ENCODE peak calls at places on chromosomes 3 and 15, in seven cellular contexts. F, K, A, O, W, R and S are unnamed samples.

GRCh38 chr3:23763040-23763477 is 42.7 kb upstream of the UBE2E1 start:
- DNase-seq in F (no peak), K (no peak), A (no peak), O (no peak), W (peak; percentile 30), R (no peak), S (no peak)

GRCh38 chr15:79185199-79185598 is 94.6 kb upstream of the RASGRF1 start:
- DNase-seq in F (no peak), K (no peak), A (peak; percentile 33), O (no peak), W (no peak), R (no peak), S (no peak)

GRCh38 chr15:84766461-84767005 is 18.1 kb downstream of the ZNF592 start:
- DNase-seq in F (no peak), K (no peak), A (no peak), O (no peak), W (no peak), R (no peak), S (no peak)

GRCh38 chr3:161265916-161266571 is 44.9 kb downstream of the NMD3 start:
- DNase-seq in F (no peak), K (no peak), A (no peak), O (no peak), W (peak; percentile 17), R (no peak), S (no peak)

GRCh38 chr15:77060560-77060959 is 10.3 kb downstream of the TSPAN3 start:
- DNase-seq in F (no peak), K (no peak), A (peak; percentile 21), O (no peak), W (peak; percentile 64), R (no peak), S (no peak)

GRCh38 chr3:194306109-194306686 is 44.9 kb downstream of the CPN2 start:
- DNase-seq in F (no peak), K (no peak), A (peak; percentile 99), O (no peak), W (no peak), R (peak; percentile 75), S (peak; percentile 71)

GRCh38 chr3:130773371-130773770 is 26.7 kb upstream of the PIK3R4 start:
- DNase-seq in F (no peak), K (no peak), A (no peak), O (no peak), W (no peak), R (no peak), S (no peak)

GRCh38 chr3:23324745-23325144 is 121.6 kb downstream of the UBE2E2 start:
- DNase-seq in F (no peak), K (no peak), A (peak; percentile 56), O (no peak), W (peak; percentile 65), R (no peak), S (peak; percentile 15)

GRCh38 chr3:117743962-117744361 is 1034.4 kb downstream of the TUSC7 start:
- DNase-seq in F (no peak), K (no peak), A (no peak), O (no peak), W (no peak), R (no peak), S (no peak)

GRCh38 chr3:192706272-192706671 is 21.1 kb downstream of the FGF12 start:
- DNase-seq in F (no peak), K (no peak), A (no peak), O (no peak), W (no peak), R (peak; percentile 48), S (no peak)

GRCh38 chr3:10437272-10437994 is 68.0 kb downstream of the ATP2B2 start:
- DNase-seq in F (no peak), K (no peak), A (no peak), O (no peak), W (peak; percentile 85), R (no peak), S (peak; percentile 38)

GRCh38 chr3:181756645-181757044 is 44.9 kb downstream of the SOX2 start:
- DNase-seq in F (no peak), K (no peak), A (no peak), O (no peak), W (no peak), R (no peak), S (no peak)

GRCh38 chr3:174533286-174533685 is 325.8 kb upstream of the NAALADL2 start:
- DNase-seq in F (no peak), K (no peak), A (no peak), O (no peak), W (peak; percentile 76), R (no peak), S (no peak)

GRCh38 chr3:56590814-56591213 is 33.8 kb downstream of the CCDC66 start:
- DNase-seq in F (no peak), K (no peak), A (no peak), O (no peak), W (peak; percentile 12), R (no peak), S (no peak)

GRCh38 chr15:89679221-89679620 is at the start of gene PLIN1:
- DNase-seq in F (no peak), K (no peak), A (no peak), O (no peak), W (no peak), R (no peak), S (no peak)

GRCh38 chr3:11363732-11364131 is 91.5 kb downstream of the ATG7 start:
- DNase-seq in F (no peak), K (no peak), A (no peak), O (no peak), W (no peak), R (no peak), S (no peak)

GRCh38 chr3:81758275-81758674 is 3.2 kb downstream of the GBE1 start:
- DNase-seq in F (no peak), K (no peak), A (no peak), O (no peak), W (peak; percentile 77), R (no peak), S (no peak)

GRCh38 chr15:62365795-62366442 is 200.8 kb upstream of the C2CD4B start:
- DNase-seq in F (no peak), K (no peak), A (no peak), O (no peak), W (no peak), R (no peak), S (no peak)

GRCh38 chr15:64050281-64051092 is 4.2 kb upstream of the DAPK2 start:
- DNase-seq in F (no peak), K (no peak), A (no peak), O (no peak), W (no peak), R (peak; percentile 68), S (no peak)

GRCh38 chr15:73751896-73752816 is 995 bp downstream of the INSYN1 start:
- DNase-seq in F (no peak), K (no peak), A (no peak), O (no peak), W (no peak), R (no peak), S (no peak)
- H3K4me3 ChIP-seq in F (peak overlapping the region; percentile 78), K (peak overlapping the region; percentile 72), A (no peak overlapping the region), O (peak overlapping the region; percentile 54), W (peak overlapping the region; percentile 37), R (peak overlapping the region; percentile 39), S (no peak overlapping the region)

DNA sequence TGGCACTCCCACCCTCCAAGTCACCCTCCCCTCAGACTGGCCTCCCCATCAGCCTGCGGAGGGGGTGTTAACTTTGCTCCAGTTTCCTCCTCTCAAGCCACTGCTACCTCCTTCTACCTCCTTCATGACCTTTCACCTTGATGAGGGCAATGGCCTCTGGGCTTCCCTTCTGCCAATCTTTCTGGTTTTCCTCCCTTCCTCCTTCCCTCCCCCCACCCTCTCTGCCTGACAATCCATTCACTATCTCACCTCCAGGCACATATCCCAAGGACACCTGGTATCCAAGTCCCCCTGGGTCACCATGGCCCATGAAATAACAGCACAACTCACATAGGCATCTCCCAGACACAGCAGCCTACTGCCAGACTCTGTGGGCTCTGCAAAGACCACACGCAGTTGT is 80.0 kb downstream of the WWTR1 start:
- DNase-seq in F (no peak), K (no peak), A (no peak), O (no peak), W (no peak), R (no peak), S (no peak)
- H3K4me1 ChIP-seq in F (peaks cover 99% of the 10 kb centered on the region), K (peaks cover 79% of the 10 kb centered on the region), A (peaks cover 39% of the 10 kb centered on the region), O (peaks cover 82% of the 10 kb centered on the region), W (peaks cover 30% of the 10 kb centered on the region), R (peaks cover 17% of the 10 kb centered on the region), S (peaks cover 26% of the 10 kb centered on the region)

GRCh38 chr3:183446838-183447205 is 18.4 kb upstream of the MCF2L2 start:
- DNase-seq in F (no peak), K (no peak), A (no peak), O (no peak), W (no peak), R (no peak), S (no peak)

GRCh38 chr3:183449791-183450190 is 21.4 kb upstream of the MCF2L2 start:
- DNase-seq in F (no peak), K (no peak), A (no peak), O (no peak), W (peak; percentile 9), R (no peak), S (no peak)

GRCh38 chr3:183447206-183448001 is 19.0 kb upstream of the MCF2L2 start:
- DNase-seq in F (peak; percentile 29), K (peak; percentile 88), A (peak; percentile 97), O (peak; percentile 88), W (peak; percentile 67), R (peak; percentile 93), S (peak; percentile 61)

GRCh38 chr3:183448369-183449128 is 20.1 kb upstream of the MCF2L2 start:
- DNase-seq in F (no peak), K (no peak), A (no peak), O (no peak), W (no peak), R (no peak), S (no peak)

DNA sequence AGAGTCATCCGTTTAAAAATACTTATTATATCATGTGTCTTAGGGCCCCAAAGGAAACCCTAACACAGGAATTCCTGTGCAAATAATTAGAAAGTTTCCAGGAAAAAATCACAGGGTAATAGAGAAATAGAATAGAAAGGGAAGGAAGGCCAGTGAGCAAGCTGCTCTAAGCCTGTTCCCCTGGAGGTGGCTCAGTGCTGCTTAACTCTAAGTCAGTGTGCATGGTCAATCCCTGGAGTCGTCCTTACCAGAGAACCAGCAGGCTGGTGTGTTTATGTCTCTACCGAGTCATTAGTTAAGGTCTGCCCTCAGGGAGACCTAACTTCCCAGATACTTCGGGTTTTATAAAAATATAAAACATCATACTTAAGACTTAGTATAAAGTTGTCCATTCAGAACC is 21.0 kb upstream of the MCF2L2 start:
- DNase-seq in F (no peak), K (no peak), A (no peak), O (no peak), W (peak; percentile 38), R (no peak), S (no peak)
- H3K4me3 ChIP-seq in F (peak overlapping the region; percentile 37), K (no peak overlapping the region), A (no peak overlapping the region), O (no peak overlapping the region), W (peak overlapping the region; percentile 24), R (no peak overlapping the region), S (no peak overlapping the region)

GRCh38 chr3:58039609-58040008 is 31.4 kb downstream of the FLNB start:
- DNase-seq in F (no peak), K (no peak), A (no peak), O (no peak), W (no peak), R (no peak), S (no peak)

GRCh38 chr3:58037141-58037910 is 29.1 kb downstream of the FLNB start:
- DNase-seq in F (no peak), K (no peak), A (no peak), O (no peak), W (no peak), R (no peak), S (no peak)

GRCh38 chr3:58041182-58041825 is 33.1 kb downstream of the FLNB start:
- DNase-seq in F (no peak), K (no peak), A (no peak), O (no peak), W (peak; percentile 54), R (no peak), S (no peak)

GRCh38 chr3:58036287-58037032 is 28.2 kb downstream of the FLNB start:
- DNase-seq in F (no peak), K (no peak), A (no peak), O (no peak), W (no peak), R (no peak), S (no peak)

GRCh38 chr3:58038675-58039302 is 30.6 kb downstream of the FLNB start:
- DNase-seq in F (no peak), K (no peak), A (no peak), O (no peak), W (no peak), R (no peak), S (no peak)
- H3K4me1 ChIP-seq in F (peaks cover 89% of the 10 kb centered on the region), K (peaks cover 67% of the 10 kb centered on the region), A (peaks cover 33% of the 10 kb centered on the region), O (peaks cover 51% of the 10 kb centered on the region), W (peaks cover 29% of the 10 kb centered on the region), R (peaks cover 48% of the 10 kb centered on the region), S (peaks cover 23% of the 10 kb centered on the region)